ENCODE peak calls at places on chromosomes 3 and 15, in ten cellular contexts. O is astrocyte of the hippocampus; V is activated CD8-positive, alpha-beta memory T cell treated with anti-CD3 and anti-CD28 coated beads for 24 hours; Z is Calu3; A is iPS DF 19.7; X is kidney glomerular epithelial cell; Y is AG08395; M is B cell; Q is astrocyte of the spinal cord; W is AG10803. K is an unnamed sample.

GRCh38 chr3:44992555-44993470 is 16.8 kb downstream of the EXOSC7 start:
- DNase-seq in O (peak), V (no peak), Z (peak), A (no peak), X (no peak), Y (no peak), M (no peak), Q (peak), W (no peak), K (no peak)

GRCh38 chr15:78873796-78874761 is 1.4 kb downstream of the MORF4L1 start:
- DNase-seq in O (peak), V (no peak), Z (peak), A (no peak), X (peak), Y (no peak), M (peak), Q (no peak), W (peak), K (peak)

GRCh38 chr3:147740928-147741327 is 331.8 kb downstream of the ZIC1 start:
- DNase-seq in O (no peak), V (no peak), Z (no peak), A (no peak), X (no peak), Y (no peak), M (no peak), Q (no peak), W (no peak), K (no peak)

GRCh38 chr3:112136959-112137693 is 4.1 kb upstream of the GCSAM start:
- DNase-seq in O (peak), V (no peak), Z (peak), A (peak), X (peak), Y (peak), M (peak), Q (peak), W (peak), K (peak)

GRCh38 chr15:34987623-34987981 is 485 bp downstream of the ZNF770 start:
- DNase-seq in O (no peak), V (no peak), Z (no peak), A (no peak), X (no peak), Y (peak), M (no peak), Q (no peak), W (peak), K (peak)

GRCh38 chr15:100060276-100060926 is 281.4 kb downstream of the ADAMTS17 start:
- DNase-seq in O (peak), V (no peak), Z (no peak), A (no peak), X (peak), Y (no peak), M (no peak), Q (peak), W (peak), K (no peak)

GRCh38 chr15:69131362-69132215 is 28.8 kb upstream of the GLCE start:
- DNase-seq in O (no peak), V (no peak), Z (no peak), A (no peak), X (no peak), Y (no peak), M (peak), Q (no peak), W (no peak), K (no peak)

GRCh38 chr3:71109241-71109976 is 474.1 kb downstream of the FOXP1 start:
- DNase-seq in O (peak), V (no peak), Z (no peak), A (no peak), X (peak), Y (peak), M (no peak), Q (peak), W (peak), K (no peak)

GRCh38 chr3:16741103-16741758 is 136.0 kb upstream of the DAZL start:
- DNase-seq in O (peak), V (no peak), Z (no peak), A (no peak), X (no peak), Y (peak), M (no peak), Q (peak), W (peak), K (no peak)

GRCh38 chr15:99631256-99631655 is 65.5 kb downstream of the MEF2A start:
- DNase-seq in O (no peak), V (no peak), Z (no peak), A (no peak), X (no peak), Y (no peak), M (peak), Q (no peak), W (no peak), K (no peak)

GRCh38 chr3:187040637-187041361 is 98.5 kb downstream of the RPL39L start:
- DNase-seq in O (peak), V (peak), Z (no peak), A (no peak), X (peak), Y (peak), M (no peak), Q (peak), W (peak), K (no peak)

GRCh38 chr3:13300546-13301294 is 119.4 kb downstream of the NUP210 start:
- DNase-seq in O (peak), V (no peak), Z (no peak), A (no peak), X (no peak), Y (no peak), M (no peak), Q (no peak), W (no peak), K (no peak)

GRCh38 chr3:83941990-83942710 is 1016.6 kb upstream of the CADM2 start:
- DNase-seq in O (no peak), V (no peak), Z (no peak), A (no peak), X (no peak), Y (no peak), M (no peak), Q (no peak), W (no peak), K (no peak)

GRCh38 chr3:19994796-19995195 is 17.3 kb downstream of the PP2D1 start:
- DNase-seq in O (peak), V (no peak), Z (no peak), A (no peak), X (peak), Y (peak), M (no peak), Q (no peak), W (peak), K (no peak)

GRCh38 chr15:37020852-37021251 is 79.5 kb downstream of the MEIS2 start:
- DNase-seq in O (no peak), V (no peak), Z (no peak), A (no peak), X (no peak), Y (no peak), M (no peak), Q (no peak), W (no peak), K (no peak)

GRCh38 chr3:132879651-132880050 is 157.4 kb upstream of the NPHP3 start:
- DNase-seq in O (peak), V (no peak), Z (peak), A (no peak), X (no peak), Y (no peak), M (no peak), Q (no peak), W (no peak), K (peak)

GRCh38 chr3:69032137-69032536 is 18.7 kb upstream of the EOGT start:
- DNase-seq in O (no peak), V (no peak), Z (no peak), A (no peak), X (no peak), Y (no peak), M (no peak), Q (peak), W (no peak), K (no peak)

GRCh38 chr3:159929181-159929893 is 59.3 kb upstream of the IL12A start:
- DNase-seq in O (peak), V (no peak), Z (peak), A (no peak), X (peak), Y (peak), M (peak), Q (peak), W (peak), K (no peak)

GRCh38 chr15:63371297-63371918 is 10.2 kb downstream of the CA12 start:
- DNase-seq in O (no peak), V (no peak), Z (no peak), A (no peak), X (no peak), Y (peak), M (no peak), Q (peak), W (peak), K (no peak)

GRCh38 chr3:194661374-194661773 is 10.6 kb downstream of the LSG1 start:
- DNase-seq in O (no peak), V (no peak), Z (no peak), A (no peak), X (no peak), Y (no peak), M (no peak), Q (no peak), W (no peak), K (peak)

GRCh38 chr15:91253605-91254004 is 153.5 kb downstream of the SV2B start:
- DNase-seq in O (no peak), V (no peak), Z (no peak), A (no peak), X (no peak), Y (no peak), M (no peak), Q (no peak), W (no peak), K (no peak)

GRCh38 chr15:74307827-74308642 is 59.4 kb downstream of the CYP11A1 start:
- DNase-seq in O (peak), V (no peak), Z (peak), A (no peak), X (peak), Y (peak), M (peak), Q (peak), W (peak), K (peak)

GRCh38 chr3:49732592-49732991 is 8.8 kb upstream of the GMPPB start:
- DNase-seq in O (no peak), V (no peak), Z (no peak), A (no peak), X (no peak), Y (no peak), M (no peak), Q (no peak), W (no peak), K (no peak)

GRCh38 chr3:160981217-160981938 is 123.8 kb downstream of the B3GALNT1 start:
- DNase-seq in O (no peak), V (no peak), Z (no peak), A (no peak), X (no peak), Y (no peak), M (peak), Q (peak), W (peak), K (no peak)

GRCh38 chr3:191761906-191762305 is 300.9 kb downstream of the PYDC2 start:
- DNase-seq in O (peak), V (no peak), Z (no peak), A (no peak), X (no peak), Y (no peak), M (no peak), Q (no peak), W (no peak), K (no peak)

GRCh38 chr15:81071130-81071529 is 62.9 kb upstream of the CFAP161 start:
- DNase-seq in O (peak), V (no peak), Z (no peak), A (no peak), X (no peak), Y (peak), M (no peak), Q (peak), W (peak), K (no peak)

GRCh38 chr15:80828796-80829195 is 49.6 kb downstream of the CEMIP start:
- DNase-seq in O (no peak), V (no peak), Z (no peak), A (no peak), X (no peak), Y (no peak), M (no peak), Q (no peak), W (no peak), K (no peak)

K was measured in testis.